ENCODE peak calls at places on chromosomes 2 and 18, in eight cellular contexts. One of them, this sample, is unnamed.

GRCh38 chr2:230827774-230828271 is 36.9 kb upstream of the ITM2C start:
- DNase-seq in tibial artery: no peak
- DNase-seq in GM06990: no peak
- DNase-seq in adrenal gland: no peak
- DNase-seq in BJ: no peak
- DNase-seq in WTC11: peak
- DNase-seq in A549: no peak
- DNase-seq in psoas muscle: no peak
- DNase-seq in this sample: no peak

GRCh38 chr2:175883586-175884194 is 118.4 kb downstream of the LNPK start:
- DNase-seq in GM06990: no peak
- DNase-seq in tibial artery: no peak
- DNase-seq in A549: no peak
- DNase-seq in adrenal gland: no peak
- DNase-seq in WTC11: peak
- DNase-seq in BJ: no peak
- DNase-seq in psoas muscle: no peak
- DNase-seq in this sample: no peak

GRCh38 chr2:231911381-231911780 is 14.8 kb downstream of the NPPC start:
- DNase-seq in WTC11: no peak
- DNase-seq in BJ: no peak
- DNase-seq in tibial artery: no peak
- DNase-seq in psoas muscle: no peak
- DNase-seq in GM06990: no peak
- DNase-seq in A549: no peak
- DNase-seq in adrenal gland: no peak
- DNase-seq in this sample: no peak

GRCh38 chr2:96202152-96202856 is 6.3 kb downstream of the STARD7 start:
- DNase-seq in adrenal gland: no peak
- DNase-seq in WTC11: no peak
- DNase-seq in A549: no peak
- DNase-seq in GM06990: no peak
- DNase-seq in tibial artery: no peak
- DNase-seq in psoas muscle: no peak
- DNase-seq in BJ: no peak
- DNase-seq in this sample: no peak

GRCh38 chr18:46281185-46282176 is 177.3 kb downstream of the HAUS1 start:
- DNase-seq in psoas muscle: peak
- DNase-seq in GM06990: peak
- DNase-seq in tibial artery: peak
- DNase-seq in WTC11: peak
- DNase-seq in A549: peak
- DNase-seq in BJ: no peak
- DNase-seq in adrenal gland: peak
- DNase-seq in this sample: peak

GRCh38 chr18:78499586-78499985 is 480.0 kb upstream of the SALL3 start:
- DNase-seq in GM06990: no peak
- DNase-seq in A549: no peak
- DNase-seq in tibial artery: no peak
- DNase-seq in WTC11: no peak
- DNase-seq in adrenal gland: no peak
- DNase-seq in BJ: no peak
- DNase-seq in psoas muscle: no peak
- DNase-seq in this sample: no peak

GRCh38 chr2:105294844-105295481 is 34.6 kb downstream of the TGFBRAP1 start:
- DNase-seq in BJ: peak
- DNase-seq in adrenal gland: peak
- DNase-seq in tibial artery: no peak
- DNase-seq in GM06990: peak
- DNase-seq in psoas muscle: no peak
- DNase-seq in A549: peak
- DNase-seq in WTC11: peak
- DNase-seq in this sample: peak

GRCh38 chr2:238560234-238560633 is 133.5 kb downstream of the ASB1 start:
- DNase-seq in adrenal gland: no peak
- DNase-seq in GM06990: no peak
- DNase-seq in BJ: no peak
- DNase-seq in WTC11: peak
- DNase-seq in tibial artery: no peak
- DNase-seq in psoas muscle: no peak
- DNase-seq in A549: no peak
- DNase-seq in this sample: peak

GRCh38 chr2:20615046-20615465 is 35.8 kb downstream of the HS1BP3 start:
- DNase-seq in tibial artery: no peak
- DNase-seq in psoas muscle: no peak
- DNase-seq in WTC11: no peak
- DNase-seq in BJ: no peak
- DNase-seq in GM06990: no peak
- DNase-seq in A549: no peak
- DNase-seq in adrenal gland: no peak
- DNase-seq in this sample: no peak

GRCh38 chr18:61398961-61399632 is 65.9 kb downstream of the CDH20 start:
- DNase-seq in GM06990: no peak
- DNase-seq in tibial artery: no peak
- DNase-seq in A549: no peak
- DNase-seq in adrenal gland: no peak
- DNase-seq in BJ: peak
- DNase-seq in psoas muscle: no peak
- DNase-seq in WTC11: no peak
- DNase-seq in this sample: no peak

GRCh38 chr2:100104718-100105677 is 37.4 kb downstream of the AFF3 start:
- DNase-seq in BJ: no peak
- DNase-seq in GM06990: peak
- DNase-seq in A549: no peak
- DNase-seq in adrenal gland: no peak
- DNase-seq in WTC11: peak
- DNase-seq in tibial artery: no peak
- DNase-seq in psoas muscle: no peak
- DNase-seq in this sample: peak

GRCh38 chr2:223887127-223887526 is 49.7 kb upstream of the AP1S3 start:
- DNase-seq in adrenal gland: no peak
- DNase-seq in psoas muscle: no peak
- DNase-seq in tibial artery: no peak
- DNase-seq in A549: no peak
- DNase-seq in GM06990: no peak
- DNase-seq in WTC11: no peak
- DNase-seq in BJ: no peak
- DNase-seq in this sample: no peak

GRCh38 chr18:28359177-28359576 is 182.2 kb upstream of the CDH2 start:
- DNase-seq in tibial artery: no peak
- DNase-seq in WTC11: no peak
- DNase-seq in adrenal gland: no peak
- DNase-seq in A549: no peak
- DNase-seq in GM06990: no peak
- DNase-seq in BJ: no peak
- DNase-seq in psoas muscle: no peak
- DNase-seq in this sample: no peak

GRCh38 chr18:28357785-28358401 is 181.0 kb upstream of the CDH2 start:
- DNase-seq in adrenal gland: no peak
- DNase-seq in psoas muscle: no peak
- DNase-seq in tibial artery: no peak
- DNase-seq in BJ: no peak
- DNase-seq in WTC11: peak
- DNase-seq in GM06990: no peak
- DNase-seq in A549: no peak
- DNase-seq in this sample: no peak
- TF ChIP-seq CTCF in adrenal gland: no peak
- TF ChIP-seq CTCF in psoas muscle: no peak
- TF ChIP-seq CTCF in tibial artery: no peak
- TF ChIP-seq CTCF in BJ: peak
- TF ChIP-seq CTCF in WTC11: peak
- TF ChIP-seq CTCF in GM06990: no peak
- TF ChIP-seq CTCF in A549: no peak
- TF ChIP-seq CTCF in this sample: no peak

GRCh38 chr18:29560270-29560669 is 1383.3 kb upstream of the CDH2 start:
- DNase-seq in WTC11: no peak
- DNase-seq in tibial artery: no peak
- DNase-seq in adrenal gland: no peak
- DNase-seq in psoas muscle: no peak
- DNase-seq in BJ: no peak
- DNase-seq in A549: no peak
- DNase-seq in GM06990: no peak
- DNase-seq in this sample: no peak

DNA sequence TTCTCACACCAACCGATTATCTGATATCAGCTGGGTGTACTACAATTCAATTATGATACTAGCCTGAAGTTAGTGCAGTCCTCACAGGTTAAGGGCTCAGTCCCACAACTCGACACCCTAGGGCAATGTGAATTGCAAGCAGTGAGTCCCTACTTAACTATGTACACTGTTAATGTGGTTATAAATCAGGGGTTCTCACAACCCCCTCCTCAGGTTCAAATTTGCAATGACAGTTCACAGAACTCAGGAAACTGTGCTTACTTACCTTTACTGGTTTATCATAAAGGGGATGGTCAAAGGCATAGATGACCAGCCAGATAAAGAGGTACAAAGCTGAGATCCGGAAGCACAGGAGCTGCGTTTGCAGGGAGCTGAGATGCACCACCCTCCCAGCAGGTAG is 1379.1 kb upstream of the CDH2 start:
- DNase-seq in BJ: no peak
- DNase-seq in adrenal gland: no peak
- DNase-seq in A549: no peak
- DNase-seq in WTC11: no peak
- DNase-seq in psoas muscle: no peak
- DNase-seq in tibial artery: no peak
- DNase-seq in GM06990: no peak
- DNase-seq in this sample: no peak
- TF ChIP-seq CTCF in BJ: no peak
- TF ChIP-seq CTCF in adrenal gland: no peak
- TF ChIP-seq CTCF in A549: no peak
- TF ChIP-seq CTCF in WTC11: no peak
- TF ChIP-seq CTCF in psoas muscle: no peak
- TF ChIP-seq CTCF in tibial artery: no peak
- TF ChIP-seq CTCF in GM06990: no peak
- TF ChIP-seq CTCF in this sample: no peak

GRCh38 chr2:110910404-110910803 is 178.0 kb downstream of the ACOXL start:
- DNase-seq in tibial artery: no peak
- DNase-seq in psoas muscle: no peak
- DNase-seq in A549: no peak
- DNase-seq in WTC11: no peak
- DNase-seq in adrenal gland: no peak
- DNase-seq in GM06990: no peak
- DNase-seq in BJ: no peak
- DNase-seq in this sample: no peak

GRCh38 chr2:110906613-110907365 is 174.4 kb downstream of the ACOXL start:
- DNase-seq in WTC11: no peak
- DNase-seq in GM06990: no peak
- DNase-seq in psoas muscle: no peak
- DNase-seq in tibial artery: no peak
- DNase-seq in BJ: no peak
- DNase-seq in adrenal gland: no peak
- DNase-seq in A549: no peak
- DNase-seq in this sample: no peak

GRCh38 chr2:110903548-110903947 is 171.2 kb downstream of the ACOXL start:
- DNase-seq in GM06990: no peak
- DNase-seq in tibial artery: no peak
- DNase-seq in adrenal gland: no peak
- DNase-seq in A549: no peak
- DNase-seq in psoas muscle: peak
- DNase-seq in BJ: no peak
- DNase-seq in WTC11: no peak
- DNase-seq in this sample: no peak

GRCh38 chr2:110904410-110905148 is 172.2 kb downstream of the ACOXL start:
- DNase-seq in adrenal gland: no peak
- DNase-seq in GM06990: no peak
- DNase-seq in WTC11: no peak
- DNase-seq in BJ: no peak
- DNase-seq in psoas muscle: no peak
- DNase-seq in tibial artery: no peak
- DNase-seq in A549: no peak
- DNase-seq in this sample: no peak
- TF ChIP-seq CTCF in adrenal gland: no peak
- TF ChIP-seq CTCF in GM06990: no peak
- TF ChIP-seq CTCF in WTC11: no peak
- TF ChIP-seq CTCF in BJ: no peak
- TF ChIP-seq CTCF in psoas muscle: no peak
- TF ChIP-seq CTCF in tibial artery: no peak
- TF ChIP-seq CTCF in A549: no peak
- TF ChIP-seq CTCF in this sample: no peak

GRCh38 chr2:63053235-63053888 is 2.7 kb downstream of the OTX1 start:
- DNase-seq in BJ: no peak
- DNase-seq in adrenal gland: no peak
- DNase-seq in A549: no peak
- DNase-seq in psoas muscle: no peak
- DNase-seq in GM06990: no peak
- DNase-seq in WTC11: peak
- DNase-seq in tibial artery: no peak
- DNase-seq in this sample: peak

GRCh38 chr2:63052411-63053234 is 2.0 kb downstream of the OTX1 start:
- DNase-seq in psoas muscle: no peak
- DNase-seq in A549: no peak
- DNase-seq in tibial artery: no peak
- DNase-seq in WTC11: peak
- DNase-seq in GM06990: peak
- DNase-seq in adrenal gland: no peak
- DNase-seq in BJ: no peak
- DNase-seq in this sample: no peak

GRCh38 chr2:63055510-63056308 is 5.1 kb downstream of the OTX1 start:
- DNase-seq in tibial artery: no peak
- DNase-seq in GM06990: peak
- DNase-seq in WTC11: peak
- DNase-seq in A549: no peak
- DNase-seq in adrenal gland: no peak
- DNase-seq in BJ: no peak
- DNase-seq in psoas muscle: no peak
- DNase-seq in this sample: peak

GRCh38 chr2:63054812-63055509 is 4.3 kb downstream of the OTX1 start:
- DNase-seq in psoas muscle: no peak
- DNase-seq in WTC11: peak
- DNase-seq in adrenal gland: no peak
- DNase-seq in GM06990: peak
- DNase-seq in BJ: no peak
- DNase-seq in tibial artery: no peak
- DNase-seq in A549: no peak
- DNase-seq in this sample: peak

DNA sequence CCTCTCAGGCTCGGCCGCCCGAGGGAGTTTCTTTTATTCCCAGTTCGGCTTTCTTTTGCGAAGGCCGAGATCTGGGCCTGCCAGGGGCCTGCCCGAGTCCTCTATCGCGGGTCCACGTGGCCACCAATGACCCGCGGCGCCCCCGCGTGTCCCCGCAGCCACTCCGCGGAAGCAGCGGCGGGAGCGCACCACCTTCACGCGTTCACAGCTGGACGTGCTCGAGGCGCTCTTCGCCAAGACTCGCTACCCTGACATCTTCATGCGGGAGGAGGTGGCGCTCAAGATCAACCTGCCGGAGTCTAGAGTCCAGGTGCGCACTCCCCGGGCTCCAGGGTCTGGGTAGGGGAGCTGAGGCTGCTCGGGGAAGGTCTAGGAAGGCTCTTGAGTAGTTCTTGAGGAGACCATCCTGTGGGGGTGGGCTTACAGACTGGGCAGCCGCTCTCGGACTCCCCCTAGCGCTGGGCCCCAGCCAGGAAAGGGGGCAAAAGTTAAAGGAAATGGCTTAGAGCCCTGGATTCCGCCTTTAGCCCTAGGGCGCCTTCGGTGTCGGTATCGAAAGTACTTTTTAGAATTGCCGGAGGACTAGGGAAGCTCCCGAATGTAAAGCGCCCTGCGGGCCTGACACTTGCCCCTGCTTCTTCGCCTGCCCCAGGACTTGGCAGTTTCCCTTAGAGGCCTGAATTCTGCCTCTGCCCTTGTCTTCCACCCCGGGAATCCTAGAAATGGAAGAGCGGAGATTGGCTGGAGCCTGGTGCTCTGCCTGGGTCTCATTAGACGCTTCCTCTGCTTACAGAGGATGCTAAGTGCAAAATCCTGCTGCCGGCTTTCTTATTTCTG is 3.5 kb downstream of the OTX1 start:
- DNase-seq in tibial artery: no peak
- DNase-seq in WTC11: peak
- DNase-seq in A549: no peak
- DNase-seq in BJ: no peak
- DNase-seq in psoas muscle: no peak
- DNase-seq in GM06990: peak
- DNase-seq in adrenal gland: no peak
- DNase-seq in this sample: peak
- TF ChIP-seq CTCF in tibial artery: no peak
- TF ChIP-seq CTCF in WTC11: peak
- TF ChIP-seq CTCF in A549: no peak
- TF ChIP-seq CTCF in BJ: peak
- TF ChIP-seq CTCF in psoas muscle: no peak
- TF ChIP-seq CTCF in GM06990: peak
- TF ChIP-seq CTCF in adrenal gland: no peak
- TF ChIP-seq CTCF in this sample: peak

This sample was measured in GM10248.